ENCODE peak calls at places on chromosomes 7 and 10, in ten cellular contexts. F, D, O, R, I, N, W, A, X and P are unnamed samples. For H3K4me1, the result is how much of the 10 kb centered on the place peaks cover.

GRCh38 chr7:50798126-50798525 is 15.4 kb upstream of the GRB10 start:
- DNase-seq in A (no peak), N (no peak), W (no peak), X (no peak), R (no peak), O (no peak), D (no peak), F (no peak), I (no peak), P (no peak)

GRCh38 chr7:36245900-36246299 is 92.8 kb downstream of the EEPD1 start:
- DNase-seq in O (no peak), D (no peak), X (peak), I (no peak), N (no peak), A (no peak), F (no peak), W (no peak), R (no peak), P (no peak)

GRCh38 chr10:127790165-127790564 is 53.2 kb downstream of the FOXI2 start:
- DNase-seq in W (no peak), N (no peak), F (no peak), A (no peak), X (no peak), I (no peak), R (no peak), D (no peak), O (no peak), P (no peak)

GRCh38 chr7:50739744-50740455 is 42.8 kb downstream of the GRB10 start:
- DNase-seq in D (no peak), O (no peak), W (peak), X (no peak), I (no peak), F (no peak), N (peak), R (peak), A (no peak), P (no peak)

GRCh38 chr10:32366588-32366987 is 19.6 kb upstream of the EPC1 start:
- DNase-seq in A (no peak), F (no peak), N (no peak), O (no peak), W (no peak), I (no peak), D (no peak), R (no peak), X (no peak), P (no peak)

GRCh38 chr10:98430427-98430826 is 15.4 kb upstream of the PYROXD2 start:
- DNase-seq in N (no peak), D (no peak), W (no peak), R (no peak), A (no peak), X (no peak), O (no peak), I (no peak), F (no peak), P (no peak)

GRCh38 chr7:128453836-128454804 is 1.6 kb upstream of the HILPDA start:
- DNase-seq in I (peak), D (peak), W (no peak), F (peak), N (no peak), R (peak), O (peak), X (peak), A (no peak), P (peak)

GRCh38 chr10:4234661-4235060 is 449.7 kb upstream of the KLF6 start:
- DNase-seq in N (peak), F (no peak), O (no peak), R (no peak), I (no peak), W (peak), A (no peak), D (peak), X (no peak), P (no peak)

GRCh38 chr7:6178273-6179029 is 94.0 kb downstream of the CYTH3 start:
- DNase-seq in N (no peak), I (no peak), O (no peak), R (no peak), F (no peak), X (peak), A (no peak), W (no peak), D (no peak), P (no peak)

GRCh38 chr7:123624527-123625183 is 23.0 kb downstream of the ASB15 start:
- DNase-seq in W (peak), I (no peak), F (peak), O (peak), A (no peak), D (peak), R (peak), N (peak), X (no peak), P (peak)

GRCh38 chr10:105743343-105744056 is 1102.4 kb downstream of the SORCS3 start:
- DNase-seq in D (no peak), A (no peak), W (no peak), R (no peak), X (no peak), F (no peak), I (no peak), O (no peak), N (no peak), P (no peak)

GRCh38 chr7:3575753-3576531 is 274.9 kb downstream of the SDK1 start:
- DNase-seq in F (no peak), I (no peak), W (no peak), X (no peak), R (no peak), D (no peak), A (no peak), O (peak), N (no peak), P (no peak)

GRCh38 chr7:31073486-31074383 is 21.6 kb downstream of the ADCYAP1R1 start:
- DNase-seq in D (no peak), W (no peak), O (no peak), X (no peak), I (no peak), A (no peak), F (peak), R (peak), N (no peak), P (peak)

GRCh38 chr10:33347227-33347626 is 12.8 kb upstream of the NRP1 start:
- DNase-seq in I (no peak), D (peak), W (no peak), O (no peak), X (no peak), N (no peak), A (no peak), R (peak), F (no peak), P (no peak)

GRCh38 chr10:124569623-124570470 is 108.2 kb downstream of the LHPP start:
- DNase-seq in I (no peak), O (no peak), A (no peak), D (no peak), R (no peak), W (no peak), X (peak), F (no peak), N (no peak), P (no peak)

GRCh38 chr7:157523371-157523765 is 186.6 kb downstream of the DNAJB6 start:
- DNase-seq in W (no peak), F (no peak), R (no peak), X (peak), N (no peak), D (no peak), I (no peak), O (no peak), A (no peak), P (no peak)

GRCh38 chr10:72027498-72027897 is 60.9 kb downstream of the SPOCK2 start:
- DNase-seq in O (peak), X (no peak), A (no peak), N (no peak), R (no peak), F (no peak), I (no peak), D (peak), W (no peak), P (no peak)

GRCh38 chr7:135673360-135673706 is 11.0 kb downstream of the STMP1 start:
- DNase-seq in O (no peak), D (peak), N (no peak), A (peak), I (no peak), W (no peak), X (no peak), F (no peak), R (peak), P (no peak)
- H3K4me1 ChIP-seq in O (under half), D (under half), N (under half), A (under half), I (under half), W (under half), X (under half), F (under half), R (under half), P (under half)

GRCh38 chr7:17998692-17999091 is 29.0 kb downstream of the PRPS1L1 start:
- DNase-seq in N (no peak), X (no peak), A (no peak), W (no peak), I (no peak), F (no peak), D (no peak), O (no peak), R (no peak), P (no peak)
- H3K4me1 ChIP-seq in N (under half), X (under half), A (under half), W (under half), I (under half), F (under half), D (under half), O (under half), R (under half), P (under half)

GRCh38 chr7:105000190-105000589 is 13.8 kb upstream of the KMT2E start:
- DNase-seq in R (no peak), I (no peak), O (no peak), D (no peak), N (no peak), F (no peak), A (no peak), W (no peak), X (no peak), P (no peak)
- H3K4me1 ChIP-seq in R (half or more), I (under half), O (half or more), D (under half), N (half or more), F (half or more), A (under half), W (half or more), X (half or more), P (under half)

GRCh38 chr10:122288917-122289316 is 17.8 kb downstream of the BTBD16 start:
- DNase-seq in R (no peak), W (no peak), A (no peak), O (no peak), F (no peak), I (no peak), N (no peak), X (no peak), D (no peak), P (no peak)
- H3K4me1 ChIP-seq in R (under half), W (under half), A (under half), O (under half), F (under half), I (under half), N (under half), X (under half), D (under half), P (under half)

DNA sequence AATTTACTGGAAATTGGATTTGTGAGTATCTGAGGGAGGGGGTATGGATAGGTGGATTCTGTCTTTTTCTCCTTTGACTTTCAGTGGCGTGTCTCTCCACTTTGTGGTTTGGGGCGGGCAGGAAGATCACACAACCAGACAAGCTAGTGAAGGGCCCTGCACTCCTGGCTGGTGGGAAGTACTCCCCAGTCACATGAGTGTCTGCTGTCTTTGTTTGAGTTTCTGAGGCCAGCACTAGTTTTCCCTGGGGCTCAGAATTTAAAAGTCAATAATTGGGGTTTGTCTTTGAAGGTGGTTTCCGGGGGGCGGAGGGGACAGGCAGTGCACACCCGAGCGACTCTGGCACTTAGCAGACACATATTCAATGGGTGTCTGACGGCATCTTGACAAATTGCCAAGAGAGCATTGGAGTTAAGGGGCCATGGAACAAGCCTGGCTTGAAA is 120.1 kb downstream of the WDFY4 start:
- DNase-seq in N (no peak), R (no peak), W (no peak), F (no peak), D (no peak), A (no peak), X (no peak), I (no peak), O (no peak), P (peak)
- H3K4me1 ChIP-seq in N (half or more), R (under half), W (under half), F (under half), D (under half), A (under half), X (under half), I (under half), O (under half), P (under half)